ENCODE peak calls at places on chromosomes 5 and 9, in ten cellular contexts. F is body of pancreas; G is tibial artery; I is right atrium auricular region; L is mesenchymal stem cell; W is left lung; C is CD8-positive, alpha-beta memory T cell; U is GM23248; T is small intestine; E is hepatocyte. D is an unnamed sample.

GRCh38 chr9:116985636-116986414 is 298.7 kb downstream of the TRIM32 start:
- DNase-seq in F (no peak), G (no peak), I (no peak), L (no peak), W (no peak), C (no peak), U (no peak), T (no peak), E (no peak), D (no peak)

GRCh38 chr9:93256878-93257807 is 73.2 kb downstream of the WNK2 start:
- DNase-seq in F (peak; percentile 2), G (peak; percentile 9), I (no peak), L (no peak), W (peak; percentile 19), C (no peak), U (no peak), T (no peak), E (peak; percentile 1), D (no peak)

GRCh38 chr5:56838409-56839039 is 23.2 kb downstream of the MAP3K1 start:
- DNase-seq in F (no peak), G (no peak), I (no peak), L (peak; percentile 87), W (no peak), C (peak; percentile 44), U (peak; percentile 76), T (peak; percentile 69), E (peak; percentile 47), D (peak; percentile 79)

GRCh38 chr5:43294226-43294625 is 19.0 kb downstream of the HMGCS1 start:
- DNase-seq in F (no peak), G (no peak), I (no peak), L (no peak), W (no peak), C (no peak), U (peak; percentile 68), T (no peak), E (no peak), D (no peak)

GRCh38 chr9:133934512-133935221 is 57.5 kb downstream of the VAV2 start:
- DNase-seq in F (no peak), G (peak; percentile 39), I (peak; percentile 76), L (no peak), W (no peak), C (no peak), U (no peak), T (no peak), E (no peak), D (no peak)

GRCh38 chr9:89022071-89022721 is 30.9 kb downstream of the S1PR3 start:
- DNase-seq in F (peak; percentile 16), G (no peak), I (no peak), L (peak; percentile 81), W (peak; percentile 87), C (no peak), U (peak; percentile 33), T (no peak), E (peak; percentile 47), D (no peak)

GRCh38 chr5:151257731-151258715 is 5.0 kb downstream of the GM2A start:
- DNase-seq in F (peak; percentile 45), G (no peak), I (no peak), L (peak; percentile 61), W (peak; percentile 39), C (no peak), U (peak; percentile 58), T (no peak), E (no peak), D (no peak)

GRCh38 chr9:133199648-133200321 is 9.3 kb downstream of the OBP2B start:
- DNase-seq in F (peak; percentile 34), G (no peak), I (no peak), L (no peak), W (no peak), C (peak; percentile 52), U (no peak), T (no peak), E (no peak), D (peak; percentile 10)

GRCh38 chr5:171676286-171676944 is 109.2 kb upstream of the SMIM23 start:
- DNase-seq in F (peak; percentile 52), G (peak; percentile 31), I (peak; percentile 57), L (no peak), W (peak; percentile 52), C (no peak), U (no peak), T (no peak), E (no peak), D (no peak)

GRCh38 chr9:94933429-94933828 is 206.9 kb downstream of the AOPEP start:
- DNase-seq in F (no peak), G (no peak), I (no peak), L (no peak), W (no peak), C (no peak), U (peak; percentile 65), T (no peak), E (no peak), D (no peak)

GRCh38 chr9:99264070-99264469 is 42.0 kb downstream of the SEC61B start:
- DNase-seq in F (no peak), G (no peak), I (no peak), L (no peak), W (no peak), C (no peak), U (peak; percentile 63), T (no peak), E (no peak), D (no peak)

GRCh38 chr5:52804359-52804758 is 16.6 kb downstream of the ITGA1 start:
- DNase-seq in F (no peak), G (no peak), I (no peak), L (peak; percentile 51), W (no peak), C (no peak), U (no peak), T (peak; percentile 21), E (no peak), D (no peak)

GRCh38 chr9:89375181-89375760 is 57.0 kb downstream of the SECISBP2 start:
- DNase-seq in F (peak; percentile 36), G (no peak), I (no peak), L (peak; percentile 28), W (no peak), C (no peak), U (no peak), T (peak; percentile 16), E (no peak), D (peak; percentile 22)

GRCh38 chr9:133037775-133038174 is 7.0 kb downstream of the GTF3C5 start:
- DNase-seq in F (no peak), G (no peak), I (no peak), L (no peak), W (no peak), C (no peak), U (no peak), T (no peak), E (no peak), D (no peak)

GRCh38 chr5:118984602-118985001 is 3.7 kb downstream of the DTWD2 start:
- DNase-seq in F (no peak), G (no peak), I (no peak), L (peak; percentile 22), W (no peak), C (no peak), U (peak; percentile 67), T (no peak), E (no peak), D (no peak)

GRCh38 chr9:21336467-21336866 is 1.3 kb upstream of the KLHL9 start:
- DNase-seq in F (no peak), G (no peak), I (no peak), L (no peak), W (no peak), C (no peak), U (no peak), T (no peak), E (no peak), D (no peak)

GRCh38 chr5:77981820-77982219 is 205.7 kb upstream of the TBCA start:
- DNase-seq in F (no peak), G (no peak), I (no peak), L (no peak), W (no peak), C (no peak), U (no peak), T (no peak), E (no peak), D (no peak)

GRCh38 chr9:130179508-130179907 is 7.3 kb downstream of the NCS1 start:
- DNase-seq in F (no peak), G (no peak), I (no peak), L (no peak), W (no peak), C (no peak), U (no peak), T (no peak), E (no peak), D (no peak)
- H3K4me1 ChIP-seq in F (peaks cover 23% of the 10 kb centered on the region), G (peaks cover 53% of the 10 kb centered on the region), I (no peaks in the 10 kb centered on the region), L (peaks cover 41% of the 10 kb centered on the region), W (no peaks in the 10 kb centered on the region), C (no peaks in the 10 kb centered on the region), U (peaks cover 16% of the 10 kb centered on the region), T (no peaks in the 10 kb centered on the region), E (peaks cover 13% of the 10 kb centered on the region), D (no peaks in the 10 kb centered on the region)

DNA sequence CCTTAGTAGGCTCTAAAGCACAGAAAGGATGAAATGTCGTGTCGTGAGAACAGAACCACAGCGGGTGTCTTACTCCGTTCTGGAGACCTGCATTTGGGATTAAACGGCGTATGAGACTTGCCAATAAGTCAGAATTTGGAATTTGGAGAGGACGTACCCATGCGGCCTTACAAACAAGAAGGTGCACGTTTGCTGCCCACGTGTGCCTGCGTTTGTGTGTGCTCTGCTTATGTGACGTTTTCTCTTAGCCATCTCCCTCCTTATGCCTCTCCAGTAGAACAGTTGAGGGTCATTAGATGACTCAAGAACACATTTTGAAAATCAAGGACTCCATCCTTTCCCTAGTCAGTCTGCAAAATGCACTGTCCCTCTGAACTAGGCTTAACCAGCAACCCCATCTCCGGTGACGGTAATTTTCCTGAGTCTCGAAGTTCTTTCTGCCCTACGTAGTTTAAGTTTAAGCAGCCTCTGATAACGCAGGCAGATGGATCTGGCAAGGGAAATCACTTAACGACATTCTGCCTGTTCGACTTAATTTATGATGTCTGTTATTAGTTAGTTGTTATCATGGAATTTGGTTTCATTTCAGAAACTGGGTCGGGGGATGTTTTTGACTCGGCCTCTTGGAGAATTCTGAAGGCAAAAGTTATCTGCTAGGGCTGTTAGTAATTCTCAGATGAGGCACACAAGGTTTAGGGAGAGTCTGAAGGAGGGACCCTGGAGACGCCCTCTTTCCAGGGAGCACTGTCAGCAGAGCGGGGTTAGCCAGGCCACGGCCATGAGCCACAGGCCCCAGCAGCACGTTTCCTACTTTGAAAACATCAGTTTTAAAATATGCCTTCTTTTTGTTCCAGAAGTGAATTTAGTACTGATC is 171.3 kb upstream of the OTULINL start:
- DNase-seq in F (no peak), G (no peak), I (no peak), L (peak; percentile 72), W (no peak), C (no peak), U (peak; percentile 70), T (no peak), E (no peak), D (no peak)
- H3K4me3 ChIP-seq in F (no peak overlapping the region), G (no peak overlapping the region), I (no peak overlapping the region), L (peak overlapping the region; percentile 31), W (no peak overlapping the region), C (no peak overlapping the region), U (peak overlapping the region; percentile 24), T (no peak overlapping the region), E (no peak overlapping the region), D (no peak overlapping the region)

GRCh38 chr9:36900136-36900855 is 133.8 kb downstream of the PAX5 start:
- DNase-seq in F (no peak), G (no peak), I (no peak), L (no peak), W (no peak), C (no peak), U (no peak), T (no peak), E (no peak), D (no peak)
- H3K4me1 ChIP-seq in F (no peaks in the 10 kb centered on the region), G (no peaks in the 10 kb centered on the region), I (no peaks in the 10 kb centered on the region), L (peaks cover 9% of the 10 kb centered on the region), W (no peaks in the 10 kb centered on the region), C (no peaks in the 10 kb centered on the region), U (no peaks in the 10 kb centered on the region), T (no peaks in the 10 kb centered on the region), E (no peaks in the 10 kb centered on the region), D (no peaks in the 10 kb centered on the region)

GRCh38 chr9:74887981-74888370 is 255 bp upstream of the TRPM6 start:
- DNase-seq in F (no peak), G (no peak), I (no peak), L (no peak), W (no peak), C (no peak), U (no peak), T (no peak), E (no peak), D (no peak)
- H3K4me3 ChIP-seq in F (no peak overlapping the region), G (no peak overlapping the region), I (no peak overlapping the region), L (peak overlapping the region; percentile 83), W (no peak overlapping the region), C (no peak overlapping the region), U (no peak overlapping the region), T (peak overlapping the region; percentile 75), E (peak overlapping the region; percentile 85), D (no peak overlapping the region)